ENCODE peak calls at places on chromosomes 1 and 21, in six cellular contexts. One of them, this sample, is unnamed. For H3K36me3, the result is how much of the 10 kb centered on the place peaks cover.

GRCh38 chr1:201578008-201578888 is 39.3 kb downstream of the NAV1 start:
- DNase-seq in CD4-positive, CD25-positive, alpha-beta regulatory T cell: no peak
- DNase-seq in tibial nerve: no peak
- DNase-seq in CD8-positive, alpha-beta memory T cell: no peak
- DNase-seq in cardiac muscle cell: no peak
- DNase-seq in aorta: no peak
- DNase-seq in this sample: no peak

GRCh38 chr1:54341763-54342162 is 64.4 kb downstream of the SSBP3 start:
- DNase-seq in CD4-positive, CD25-positive, alpha-beta regulatory T cell: no peak
- DNase-seq in aorta: no peak
- DNase-seq in tibial nerve: no peak
- DNase-seq in CD8-positive, alpha-beta memory T cell: no peak
- DNase-seq in cardiac muscle cell: no peak
- DNase-seq in this sample: no peak

GRCh38 chr1:220784751-220785150 is 2.0 kb upstream of the MTARC1 start:
- DNase-seq in CD4-positive, CD25-positive, alpha-beta regulatory T cell: no peak
- DNase-seq in CD8-positive, alpha-beta memory T cell: no peak
- DNase-seq in tibial nerve: no peak
- DNase-seq in cardiac muscle cell: no peak
- DNase-seq in aorta: no peak
- DNase-seq in this sample: no peak

GRCh38 chr1:58908539-58909161 is 124.8 kb upstream of the JUN start:
- DNase-seq in CD4-positive, CD25-positive, alpha-beta regulatory T cell: no peak
- DNase-seq in aorta: no peak
- DNase-seq in cardiac muscle cell: no peak
- DNase-seq in tibial nerve: no peak
- DNase-seq in CD8-positive, alpha-beta memory T cell: no peak
- DNase-seq in this sample: no peak

GRCh38 chr1:201718346-201719202 is 110.4 kb upstream of the IPO9 start:
- DNase-seq in tibial nerve: no peak
- DNase-seq in aorta: no peak
- DNase-seq in cardiac muscle cell: no peak
- DNase-seq in CD4-positive, CD25-positive, alpha-beta regulatory T cell: no peak
- DNase-seq in CD8-positive, alpha-beta memory T cell: no peak
- DNase-seq in this sample: peak

GRCh38 chr1:71080178-71080781 is 555 bp downstream of the ZRANB2 start:
- DNase-seq in tibial nerve: peak
- DNase-seq in CD8-positive, alpha-beta memory T cell: no peak
- DNase-seq in aorta: no peak
- DNase-seq in cardiac muscle cell: peak
- DNase-seq in CD4-positive, CD25-positive, alpha-beta regulatory T cell: peak
- DNase-seq in this sample: peak

GRCh38 chr1:35001743-35002142 is 16.6 kb upstream of the TMEM35B start:
- DNase-seq in CD4-positive, CD25-positive, alpha-beta regulatory T cell: no peak
- DNase-seq in tibial nerve: no peak
- DNase-seq in cardiac muscle cell: no peak
- DNase-seq in aorta: no peak
- DNase-seq in CD8-positive, alpha-beta memory T cell: no peak
- DNase-seq in this sample: no peak

GRCh38 chr1:228364706-228365213 is 41.9 kb downstream of the TRIM11 start:
- DNase-seq in aorta: peak
- DNase-seq in cardiac muscle cell: no peak
- DNase-seq in tibial nerve: no peak
- DNase-seq in CD8-positive, alpha-beta memory T cell: no peak
- DNase-seq in CD4-positive, CD25-positive, alpha-beta regulatory T cell: no peak
- DNase-seq in this sample: no peak

GRCh38 chr1:158586942-158587341 is 7.2 kb upstream of the OR10X1 start:
- DNase-seq in tibial nerve: no peak
- DNase-seq in aorta: no peak
- DNase-seq in CD4-positive, CD25-positive, alpha-beta regulatory T cell: no peak
- DNase-seq in CD8-positive, alpha-beta memory T cell: no peak
- DNase-seq in cardiac muscle cell: no peak
- DNase-seq in this sample: no peak

GRCh38 chr1:152517237-152517811 is 3.0 kb downstream of the CRCT1 start:
- DNase-seq in aorta: no peak
- DNase-seq in cardiac muscle cell: no peak
- DNase-seq in CD4-positive, CD25-positive, alpha-beta regulatory T cell: no peak
- DNase-seq in CD8-positive, alpha-beta memory T cell: no peak
- DNase-seq in tibial nerve: no peak
- DNase-seq in this sample: no peak

GRCh38 chr21:44618909-44619308 is 7.0 kb downstream of the KRTAP10-8 start:
- DNase-seq in aorta: no peak
- DNase-seq in CD8-positive, alpha-beta memory T cell: peak
- DNase-seq in cardiac muscle cell: no peak
- DNase-seq in CD4-positive, CD25-positive, alpha-beta regulatory T cell: peak
- DNase-seq in tibial nerve: no peak
- DNase-seq in this sample: no peak

GRCh38 chr1:119648620-119649004 is 546 bp upstream of the ZNF697 start:
- DNase-seq in CD4-positive, CD25-positive, alpha-beta regulatory T cell: no peak
- DNase-seq in cardiac muscle cell: no peak
- DNase-seq in aorta: no peak
- DNase-seq in CD8-positive, alpha-beta memory T cell: no peak
- DNase-seq in tibial nerve: no peak
- DNase-seq in this sample: no peak

GRCh38 chr21:29279531-29279930 is 19.2 kb upstream of the BACH1 start:
- DNase-seq in CD4-positive, CD25-positive, alpha-beta regulatory T cell: no peak
- DNase-seq in tibial nerve: no peak
- DNase-seq in CD8-positive, alpha-beta memory T cell: no peak
- DNase-seq in cardiac muscle cell: no peak
- DNase-seq in aorta: no peak
- DNase-seq in this sample: no peak

GRCh38 chr21:29613877-29614276 is 315.2 kb downstream of the BACH1 start:
- DNase-seq in cardiac muscle cell: no peak
- DNase-seq in CD4-positive, CD25-positive, alpha-beta regulatory T cell: no peak
- DNase-seq in tibial nerve: no peak
- DNase-seq in CD8-positive, alpha-beta memory T cell: no peak
- DNase-seq in aorta: no peak
- DNase-seq in this sample: no peak

GRCh38 chr1:16187748-16188401 is 24.6 kb downstream of the ARHGEF19 start:
- DNase-seq in aorta: peak
- DNase-seq in tibial nerve: peak
- DNase-seq in CD4-positive, CD25-positive, alpha-beta regulatory T cell: peak
- DNase-seq in CD8-positive, alpha-beta memory T cell: peak
- DNase-seq in cardiac muscle cell: peak
- DNase-seq in this sample: peak

GRCh38 chr21:33132054-33132453 is 62.1 kb downstream of the OLIG1 start:
- DNase-seq in cardiac muscle cell: no peak
- DNase-seq in CD8-positive, alpha-beta memory T cell: no peak
- DNase-seq in aorta: peak
- DNase-seq in CD4-positive, CD25-positive, alpha-beta regulatory T cell: no peak
- DNase-seq in tibial nerve: no peak
- DNase-seq in this sample: no peak

GRCh38 chr1:223089250-223089649 is 53.8 kb downstream of the TLR5 start:
- DNase-seq in tibial nerve: no peak
- DNase-seq in cardiac muscle cell: no peak
- DNase-seq in CD4-positive, CD25-positive, alpha-beta regulatory T cell: no peak
- DNase-seq in aorta: no peak
- DNase-seq in CD8-positive, alpha-beta memory T cell: no peak
- DNase-seq in this sample: no peak

GRCh38 chr1:25642710-25643109 is 26.1 kb downstream of the MAN1C1 start:
- DNase-seq in aorta: no peak
- DNase-seq in CD8-positive, alpha-beta memory T cell: peak
- DNase-seq in cardiac muscle cell: no peak
- DNase-seq in CD4-positive, CD25-positive, alpha-beta regulatory T cell: peak
- DNase-seq in tibial nerve: no peak
- DNase-seq in this sample: no peak

GRCh38 chr1:12433323-12434053 is 184.5 kb downstream of the DHRS3 start:
- DNase-seq in tibial nerve: peak
- DNase-seq in CD8-positive, alpha-beta memory T cell: no peak
- DNase-seq in cardiac muscle cell: peak
- DNase-seq in CD4-positive, CD25-positive, alpha-beta regulatory T cell: no peak
- DNase-seq in aorta: peak
- DNase-seq in this sample: no peak

GRCh38 chr1:58815680-58816071 is 31.8 kb upstream of the JUN start:
- DNase-seq in tibial nerve: no peak
- DNase-seq in aorta: no peak
- DNase-seq in CD8-positive, alpha-beta memory T cell: no peak
- DNase-seq in CD4-positive, CD25-positive, alpha-beta regulatory T cell: no peak
- DNase-seq in cardiac muscle cell: no peak
- DNase-seq in this sample: peak

GRCh38 chr1:183365093-183365492 is 53.1 kb downstream of the NMNAT2 start:
- DNase-seq in CD8-positive, alpha-beta memory T cell: no peak
- DNase-seq in CD4-positive, CD25-positive, alpha-beta regulatory T cell: no peak
- DNase-seq in cardiac muscle cell: no peak
- DNase-seq in tibial nerve: no peak
- DNase-seq in aorta: no peak
- DNase-seq in this sample: no peak

GRCh38 chr1:79089946-79090345 is 83.4 kb upstream of the ADGRL4 start:
- DNase-seq in CD4-positive, CD25-positive, alpha-beta regulatory T cell: no peak
- DNase-seq in CD8-positive, alpha-beta memory T cell: no peak
- DNase-seq in tibial nerve: no peak
- DNase-seq in aorta: no peak
- DNase-seq in cardiac muscle cell: no peak
- DNase-seq in this sample: no peak

GRCh38 chr1:203797948-203798347 is 2.5 kb downstream of the ZBED6 start:
- DNase-seq in tibial nerve: peak
- DNase-seq in CD8-positive, alpha-beta memory T cell: no peak
- DNase-seq in CD4-positive, CD25-positive, alpha-beta regulatory T cell: no peak
- DNase-seq in cardiac muscle cell: no peak
- DNase-seq in aorta: no peak
- DNase-seq in this sample: no peak

GRCh38 chr1:39816431-39817090 is 27.9 kb upstream of the BMP8B start:
- DNase-seq in CD4-positive, CD25-positive, alpha-beta regulatory T cell: peak
- DNase-seq in cardiac muscle cell: peak
- DNase-seq in aorta: peak
- DNase-seq in CD8-positive, alpha-beta memory T cell: peak
- DNase-seq in tibial nerve: peak
- DNase-seq in this sample: peak

GRCh38 chr1:91591175-91591968 is 90.7 kb downstream of the CDC7 start:
- DNase-seq in CD4-positive, CD25-positive, alpha-beta regulatory T cell: no peak
- DNase-seq in CD8-positive, alpha-beta memory T cell: no peak
- DNase-seq in cardiac muscle cell: no peak
- DNase-seq in aorta: no peak
- DNase-seq in tibial nerve: no peak
- DNase-seq in this sample: no peak

GRCh38 chr1:115337633-115338456 is at the start of gene NGF:
- DNase-seq in CD4-positive, CD25-positive, alpha-beta regulatory T cell: no peak
- DNase-seq in aorta: peak
- DNase-seq in CD8-positive, alpha-beta memory T cell: no peak
- DNase-seq in tibial nerve: no peak
- DNase-seq in cardiac muscle cell: peak
- DNase-seq in this sample: no peak

GRCh38 chr21:41895643-41896493 is 16.7 kb upstream of the PRDM15 start:
- DNase-seq in aorta: no peak
- DNase-seq in CD4-positive, CD25-positive, alpha-beta regulatory T cell: no peak
- DNase-seq in tibial nerve: no peak
- DNase-seq in cardiac muscle cell: no peak
- DNase-seq in CD8-positive, alpha-beta memory T cell: no peak
- DNase-seq in this sample: no peak

GRCh38 chr1:245855846-245856730 is 651.0 kb downstream of the SMYD3 start:
- DNase-seq in aorta: no peak
- DNase-seq in CD4-positive, CD25-positive, alpha-beta regulatory T cell: no peak
- DNase-seq in CD8-positive, alpha-beta memory T cell: no peak
- DNase-seq in tibial nerve: no peak
- DNase-seq in cardiac muscle cell: no peak
- DNase-seq in this sample: no peak

GRCh38 chr1:241834733-241835377 is 13.1 kb upstream of the EXO1 start:
- DNase-seq in tibial nerve: no peak
- DNase-seq in aorta: no peak
- DNase-seq in CD4-positive, CD25-positive, alpha-beta regulatory T cell: no peak
- DNase-seq in CD8-positive, alpha-beta memory T cell: no peak
- DNase-seq in cardiac muscle cell: peak
- DNase-seq in this sample: peak

GRCh38 chr1:182703539-182703938 is 19.2 kb upstream of the RGS8 start:
- DNase-seq in CD8-positive, alpha-beta memory T cell: no peak
- DNase-seq in cardiac muscle cell: no peak
- DNase-seq in tibial nerve: no peak
- DNase-seq in aorta: no peak
- DNase-seq in CD4-positive, CD25-positive, alpha-beta regulatory T cell: no peak
- DNase-seq in this sample: no peak

GRCh38 chr1:115705085-115706008 is 63.2 kb downstream of the CASQ2 start:
- DNase-seq in CD8-positive, alpha-beta memory T cell: no peak
- DNase-seq in aorta: no peak
- DNase-seq in tibial nerve: no peak
- DNase-seq in CD4-positive, CD25-positive, alpha-beta regulatory T cell: no peak
- DNase-seq in cardiac muscle cell: no peak
- DNase-seq in this sample: peak

GRCh38 chr1:151254217-151255213 is at the start of gene PSMD4:
- DNase-seq in CD4-positive, CD25-positive, alpha-beta regulatory T cell: peak
- DNase-seq in aorta: peak
- DNase-seq in CD8-positive, alpha-beta memory T cell: peak
- DNase-seq in cardiac muscle cell: peak
- DNase-seq in tibial nerve: peak
- DNase-seq in this sample: peak

GRCh38 chr1:42282024-42282579 is 52.9 kb downstream of the FOXJ3 start:
- DNase-seq in cardiac muscle cell: no peak
- DNase-seq in CD4-positive, CD25-positive, alpha-beta regulatory T cell: no peak
- DNase-seq in CD8-positive, alpha-beta memory T cell: no peak
- DNase-seq in aorta: no peak
- DNase-seq in tibial nerve: no peak
- DNase-seq in this sample: no peak

DNA sequence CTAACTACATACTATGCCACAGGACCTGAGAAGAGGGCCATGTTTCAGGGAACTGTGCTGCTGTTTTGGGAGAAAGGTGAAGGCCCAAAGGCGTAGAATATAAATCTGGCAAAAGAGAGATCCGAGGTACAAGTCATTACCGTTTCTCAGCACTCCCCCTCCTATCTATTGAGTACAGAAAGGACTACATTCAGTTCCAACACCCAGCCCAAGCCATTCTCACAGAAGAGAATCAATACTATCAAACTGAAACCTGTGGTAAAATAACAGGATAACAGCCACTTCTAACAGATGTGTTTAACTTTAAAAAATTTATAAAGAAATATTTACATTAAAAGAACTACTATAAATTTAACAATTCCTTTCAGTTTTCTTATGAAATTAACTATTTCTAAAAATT is 7.8 kb downstream of the AHCTF1 start:
- DNase-seq in CD4-positive, CD25-positive, alpha-beta regulatory T cell: no peak
- DNase-seq in tibial nerve: no peak
- DNase-seq in aorta: no peak
- DNase-seq in cardiac muscle cell: no peak
- DNase-seq in CD8-positive, alpha-beta memory T cell: no peak
- DNase-seq in this sample: no peak
- H3K36me3 ChIP-seq in CD4-positive, CD25-positive, alpha-beta regulatory T cell: under half
- H3K36me3 ChIP-seq in tibial nerve: under half
- H3K36me3 ChIP-seq in aorta: under half
- H3K36me3 ChIP-seq in cardiac muscle cell: under half
- H3K36me3 ChIP-seq in CD8-positive, alpha-beta memory T cell: under half
- H3K36me3 ChIP-seq in this sample: under half

GRCh38 chr21:24223625-24224024 is 1383.7 kb downstream of the MRPL39 start:
- DNase-seq in CD8-positive, alpha-beta memory T cell: no peak
- DNase-seq in CD4-positive, CD25-positive, alpha-beta regulatory T cell: no peak
- DNase-seq in cardiac muscle cell: no peak
- DNase-seq in aorta: no peak
- DNase-seq in tibial nerve: no peak
- DNase-seq in this sample: no peak
- H3K36me3 ChIP-seq in CD8-positive, alpha-beta memory T cell: under half
- H3K36me3 ChIP-seq in CD4-positive, CD25-positive, alpha-beta regulatory T cell: under half
- H3K36me3 ChIP-seq in cardiac muscle cell: under half
- H3K36me3 ChIP-seq in aorta: under half
- H3K36me3 ChIP-seq in tibial nerve: under half
- H3K36me3 ChIP-seq in this sample: under half

GRCh38 chr1:48681476-48682305 is 95.0 kb downstream of the BEND5 start:
- DNase-seq in aorta: no peak
- DNase-seq in tibial nerve: no peak
- DNase-seq in CD8-positive, alpha-beta memory T cell: no peak
- DNase-seq in CD4-positive, CD25-positive, alpha-beta regulatory T cell: no peak
- DNase-seq in cardiac muscle cell: no peak
- DNase-seq in this sample: no peak
- H3K36me3 ChIP-seq in aorta: under half
- H3K36me3 ChIP-seq in tibial nerve: under half
- H3K36me3 ChIP-seq in CD8-positive, alpha-beta memory T cell: under half
- H3K36me3 ChIP-seq in CD4-positive, CD25-positive, alpha-beta regulatory T cell: under half
- H3K36me3 ChIP-seq in cardiac muscle cell: under half
- H3K36me3 ChIP-seq in this sample: under half

GRCh38 chr1:193210991-193211390 is 24.6 kb upstream of the B3GALT2 start:
- DNase-seq in CD4-positive, CD25-positive, alpha-beta regulatory T cell: no peak
- DNase-seq in cardiac muscle cell: no peak
- DNase-seq in tibial nerve: no peak
- DNase-seq in CD8-positive, alpha-beta memory T cell: no peak
- DNase-seq in aorta: no peak
- DNase-seq in this sample: no peak
- H3K36me3 ChIP-seq in CD4-positive, CD25-positive, alpha-beta regulatory T cell: under half
- H3K36me3 ChIP-seq in cardiac muscle cell: under half
- H3K36me3 ChIP-seq in tibial nerve: under half
- H3K36me3 ChIP-seq in CD8-positive, alpha-beta memory T cell: under half
- H3K36me3 ChIP-seq in aorta: under half
- H3K36me3 ChIP-seq in this sample: under half